ENCODE peak calls at places on chromosomes 4 and X, in six cellular contexts. J is GM12865, V is ascending aorta, S is Panc1, X is choroid plexus epithelial cell, I is IMR-90. L is an unnamed sample.
A peak's percentile ranks its signal among the peaks of the same experiment; 100 is the strongest.

GRCh38 chrX:27085346-27085745 is 377.8 kb downstream of the PPP4R3C start:
- DNase-seq in J (no peak), V (no peak), S (no peak), X (no peak), I (no peak), L (no peak)

GRCh38 chr4:6703786-6704185 is 5.9 kb downstream of the MRFAP1L1 start:
- DNase-seq in J (no peak), V (no peak), S (no peak), X (peak; percentile 50), I (peak; percentile 33), L (no peak)

GRCh38 chrX:118694628-118695027 is 32.8 kb upstream of the IL13RA1 start:
- DNase-seq in J (no peak), V (no peak), S (no peak), X (peak; percentile 29), I (no peak), L (no peak)

GRCh38 chr4:177573487-177573886 is 131.2 kb upstream of the AGA start:
- DNase-seq in J (no peak), V (no peak), S (no peak), X (peak; percentile 77), I (peak; percentile 96), L (peak; percentile 42)

GRCh38 chrX:110180176-110180927 is 137.5 kb downstream of the AMMECR1 start:
- DNase-seq in J (no peak), V (no peak), S (no peak), X (peak; percentile 76), I (peak; percentile 84), L (peak; percentile 65)

GRCh38 chr4:109760682-109761081 is 30.8 kb upstream of the PLA2G12A start:
- DNase-seq in J (peak; percentile 2), V (no peak), S (no peak), X (no peak), I (no peak), L (no peak)

GRCh38 chrX:48957477-48957826 is at the start of gene OTUD5:
- DNase-seq in J (peak; percentile 78), V (no peak), S (no peak), X (no peak), I (no peak), L (no peak)

GRCh38 chrX:107542500-107542899 is 85.8 kb upstream of the PRPS1 start:
- DNase-seq in J (peak; percentile 8), V (no peak), S (no peak), X (peak; percentile 46), I (peak; percentile 34), L (no peak)

GRCh38 chr4:14336656-14337055 is 665.6 kb upstream of the CPEB2 start:
- DNase-seq in J (peak; percentile 30), V (no peak), S (peak; percentile 5), X (no peak), I (no peak), L (no peak)

GRCh38 chr4:84401669-84402068 is 97.4 kb downstream of the NKX6-1 start:
- DNase-seq in J (no peak), V (no peak), S (no peak), X (no peak), I (no peak), L (no peak)

GRCh38 chr4:78954048-78954666 is 14.9 kb upstream of the PAQR3 start:
- DNase-seq in J (peak; percentile 12), V (no peak), S (peak; percentile 8), X (peak; percentile 50), I (no peak), L (no peak)

GRCh38 chrX:114134465-114134864 is 449.4 kb upstream of the HTR2C start:
- DNase-seq in J (no peak), V (no peak), S (no peak), X (no peak), I (no peak), L (no peak)

GRCh38 chr4:138199568-138200235 is 42.4 kb downstream of the SLC7A11 start:
- DNase-seq in J (peak; percentile 30), V (no peak), S (peak; percentile 59), X (peak; percentile 54), I (peak; percentile 33), L (no peak)

GRCh38 chrX:6363193-6363592 is 134.5 kb upstream of the NLGN4X start:
- DNase-seq in J (no peak), V (no peak), S (no peak), X (no peak), I (no peak), L (no peak)

GRCh38 chr4:71389149-71389840 is 50.5 kb downstream of the SLC4A4 start:
- DNase-seq in J (no peak), V (no peak), S (no peak), X (no peak), I (peak; percentile 81), L (peak; percentile 15)

GRCh38 chr4:22187203-22187835 is 238.7 kb upstream of the KCNIP4 start:
- DNase-seq in J (no peak), V (no peak), S (no peak), X (no peak), I (no peak), L (no peak)

GRCh38 chr4:144787365-144788263 is 141.7 kb downstream of the HHIP start:
- DNase-seq in J (peak; percentile 59), V (no peak), S (peak; percentile 12), X (peak; percentile 72), I (peak; percentile 49), L (peak; percentile 32)

GRCh38 chr4:170005472-170005871 is 20.7 kb downstream of the MFAP3L start:
- DNase-seq in J (no peak), V (no peak), S (no peak), X (no peak), I (no peak), L (no peak)

GRCh38 chr4:4590496-4590895 is 48.6 kb upstream of the STX18 start:
- DNase-seq in J (no peak), V (no peak), S (no peak), X (peak; percentile 39), I (peak; percentile 80), L (no peak)

GRCh38 chrX:51894697-51895336 is 1.4 kb downstream of the MAGED1 start:
- DNase-seq in J (peak; percentile 19), V (no peak), S (no peak), X (peak; percentile 28), I (peak; percentile 31), L (no peak)

GRCh38 chrX:13092455-13092941 is 48.1 kb upstream of the FAM9C start:
- DNase-seq in J (peak; percentile 92), V (peak; percentile 26), S (no peak), X (no peak), I (no peak), L (no peak)

GRCh38 chrX:150348365-150348764 is 14.8 kb upstream of the MAMLD1 start:
- DNase-seq in J (no peak), V (no peak), S (no peak), X (no peak), I (no peak), L (no peak)

GRCh38 chrX:69538321-69538876 is 34.3 kb downstream of the NALF2 start:
- DNase-seq in J (peak; percentile 59), V (no peak), S (no peak), X (peak; percentile 69), I (peak; percentile 16), L (peak; percentile 2)
- H3K4me3 ChIP-seq in J (no peak overlapping the region), V (peak overlapping the region; percentile 42), S (peak overlapping the region; percentile 34), X (peak overlapping the region; percentile 58), I (no peak overlapping the region), L (peak overlapping the region; percentile 32)

GRCh38 chr4:136183513-136183912 is 1348.8 kb downstream of the PCDH18 start:
- DNase-seq in J (no peak), V (no peak), S (no peak), X (no peak), I (no peak), L (no peak)
- TF ChIP-seq CTCF in J (no peak), V (no peak), S (no peak), X (no peak), I (no peak), L (no peak)

DNA sequence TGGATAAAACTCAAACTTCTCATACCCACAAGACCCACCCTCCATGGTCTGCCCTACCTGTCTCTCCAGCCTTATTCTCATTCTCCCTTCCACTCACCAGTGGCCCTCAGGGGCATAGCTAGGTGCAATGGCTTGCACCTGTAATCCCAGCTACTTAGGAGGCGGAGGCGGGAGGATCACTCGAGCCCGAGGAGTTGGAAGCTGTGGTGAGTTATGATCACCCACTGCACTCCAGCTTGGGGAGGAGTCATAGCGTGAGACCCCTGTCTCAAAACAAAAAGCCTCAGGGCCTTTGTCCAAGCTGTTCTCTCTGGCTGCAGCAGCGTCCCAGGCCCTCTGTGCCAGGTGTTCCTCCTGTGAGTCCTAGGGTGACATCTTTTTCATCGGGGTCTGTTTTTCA is 16.5 kb downstream of the TKTL1 start:
- DNase-seq in J (no peak), V (no peak), S (no peak), X (no peak), I (no peak), L (no peak)
- H3K4me3 ChIP-seq in J (no peak overlapping the region), V (no peak overlapping the region), S (no peak overlapping the region), X (no peak overlapping the region), I (no peak overlapping the region), L (no peak overlapping the region)

GRCh38 chr4:94757192-94758140 is at the start of gene BMPR1B:
- DNase-seq in J (no peak), V (no peak), S (no peak), X (peak; percentile 74), I (peak; percentile 67), L (peak; percentile 44)
- TF ChIP-seq CTCF in J (no peak), V (no peak), S (no peak), X (peak; percentile 33), I (peak; percentile 21), L (peak; percentile 43)

DNA sequence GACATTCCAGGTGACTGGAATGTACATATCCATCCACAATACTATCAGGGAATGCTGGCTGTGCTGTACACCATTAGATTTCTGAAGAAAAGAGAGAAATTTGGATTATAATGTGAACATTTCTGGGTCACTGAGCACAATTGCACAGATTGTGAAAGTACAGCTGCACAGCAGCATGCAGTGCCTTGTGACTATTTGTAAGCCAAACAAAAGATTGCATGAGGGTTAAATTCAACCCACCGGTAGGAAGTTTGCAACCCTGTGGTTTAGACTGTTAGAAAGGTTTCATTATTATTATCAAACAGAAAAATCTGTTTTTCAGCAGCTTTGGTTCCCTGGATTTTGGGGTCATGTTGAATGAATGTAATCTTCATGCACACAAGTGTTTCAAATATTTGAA is 24.5 kb downstream of the DDIT4L start:
- DNase-seq in J (peak; percentile 23), V (no peak), S (no peak), X (peak; percentile 56), I (peak; percentile 5), L (peak; percentile 37)
- H3K4me3 ChIP-seq in J (no peak overlapping the region), V (no peak overlapping the region), S (no peak overlapping the region), X (no peak overlapping the region), I (no peak overlapping the region), L (no peak overlapping the region)

DNA sequence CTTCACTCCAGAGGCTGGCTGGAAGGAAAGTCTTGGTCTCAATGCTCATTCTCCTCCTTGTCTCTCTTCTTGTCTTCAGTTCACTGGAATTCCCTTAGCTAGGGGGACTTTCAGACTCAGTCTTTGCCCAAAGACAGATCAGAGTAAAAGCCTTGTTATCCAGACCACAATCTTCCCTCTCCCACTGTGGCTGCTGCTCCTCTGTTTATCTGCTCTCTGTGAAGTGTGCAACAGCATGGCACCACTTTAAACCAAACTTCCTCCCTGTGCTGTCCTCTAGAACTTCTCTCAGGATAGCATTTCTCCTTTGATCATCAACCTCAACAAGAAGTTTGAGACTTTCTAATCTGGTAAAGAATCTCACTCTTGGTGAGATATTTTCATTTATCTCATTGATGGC is 530.1 kb upstream of the SLIT2 start:
- DNase-seq in J (no peak), V (no peak), S (no peak), X (no peak), I (no peak), L (no peak)
- TF ChIP-seq CTCF in J (no peak), V (no peak), S (no peak), X (no peak), I (no peak), L (no peak)

GRCh38 chrX:262391-262909 is 18.7 kb upstream of the PLCXD1 start:
- DNase-seq in J (no peak), V (no peak), S (no peak), X (no peak), I (no peak), L (no peak)
- H3K4me3 ChIP-seq in J (no peak overlapping the region), V (no peak overlapping the region), S (no peak overlapping the region), X (no peak overlapping the region), I (no peak overlapping the region), L (no peak overlapping the region)

L was measured in astrocyte of the cerebellum.